ENCODE peak calls at places on chromosome 16, in nine cellular contexts. L is foreskin keratinocyte; I is PC-9; C is heart right ventricle; D is GM23338; G is B cell; N is hepatocyte; W is activated CD8-positive, alpha-beta T cell treated with anti-CD3 and anti-CD28 coated beads for 36 hours; K is AG10803. X is an unnamed sample.

GRCh38 chr16:72169708-72170107 is 2.2 kb downstream of the PMFBP1 start:
- DNase-seq in L (no peak), G (no peak), D (no peak), C (no peak), N (no peak), W (no peak), K (no peak), I (no peak), X (no peak)

GRCh38 chr16:76118344-76118743 is 158.9 kb upstream of the CNTNAP4 start:
- DNase-seq in L (no peak), W (no peak), C (no peak), N (no peak), G (no peak), K (no peak), I (no peak), D (no peak), X (no peak)

GRCh38 chr16:3938843-3939624 is 58.5 kb upstream of the CREBBP start:
- DNase-seq in L (no peak), C (peak), K (peak), N (peak), W (peak), I (peak), G (peak), D (peak), X (peak)

GRCh38 chr16:58249780-58250478 is 44.9 kb downstream of the PRSS54 start:
- DNase-seq in C (peak), G (peak), L (peak), K (peak), N (peak), D (peak), W (peak), I (peak), X (peak)

GRCh38 chr16:9706217-9706616 is 476.0 kb downstream of the GRIN2A start:
- DNase-seq in D (no peak), I (no peak), C (no peak), N (no peak), G (no peak), W (no peak), K (no peak), L (no peak), X (peak)

GRCh38 chr16:21150375-21151001 is at the start of gene DNAH3:
- DNase-seq in W (no peak), I (no peak), L (peak), C (no peak), N (no peak), D (no peak), K (no peak), G (no peak), X (peak)

GRCh38 chr16:15494231-15494630 is 59.8 kb downstream of the BMERB1 start:
- DNase-seq in K (peak), I (no peak), D (no peak), L (no peak), W (no peak), C (no peak), N (no peak), G (no peak), X (no peak)

GRCh38 chr16:10923650-10924214 is 18.5 kb downstream of the DEXI start:
- DNase-seq in G (no peak), I (no peak), W (no peak), K (peak), C (peak), L (no peak), N (no peak), D (no peak), X (no peak)

GRCh38 chr16:11340710-11341109 is 4.5 kb upstream of the RMI2 start:
- DNase-seq in W (no peak), N (no peak), G (no peak), L (no peak), K (no peak), D (no peak), I (no peak), C (no peak), X (no peak)

GRCh38 chr16:30582611-30583340 is 2.7 kb downstream of the ZNF785 start:
- DNase-seq in N (no peak), G (no peak), L (no peak), D (no peak), K (no peak), C (no peak), I (no peak), W (no peak), X (no peak)

GRCh38 chr16:14489460-14489859 is 140.6 kb downstream of the PARN start:
- DNase-seq in D (peak), G (no peak), N (peak), W (peak), L (no peak), C (no peak), I (no peak), K (peak), X (peak)

GRCh38 chr16:47057631-47057996 is 84.1 kb upstream of the DNAJA2 start:
- DNase-seq in W (no peak), C (no peak), D (no peak), G (no peak), I (no peak), K (no peak), N (no peak), L (no peak), X (no peak)

GRCh38 chr16:7487896-7488295 is 155.3 kb downstream of the RBFOX1 start:
- DNase-seq in W (no peak), N (no peak), D (no peak), K (no peak), G (no peak), I (no peak), C (no peak), L (no peak), X (no peak)

GRCh38 chr16:86800914-86801313 is 222.6 kb downstream of the FOXL1 start:
- DNase-seq in C (no peak), I (no peak), N (no peak), D (peak), L (no peak), K (no peak), G (no peak), W (no peak), X (no peak)

GRCh38 chr16:77271532-77272426 is 72.6 kb downstream of the SYCE1L start:
- DNase-seq in N (no peak), L (no peak), D (no peak), G (no peak), I (no peak), K (no peak), W (no peak), C (no peak), X (peak)

GRCh38 chr16:23803591-23804123 is 32.1 kb upstream of the PRKCB start:
- DNase-seq in W (peak), I (no peak), K (peak), L (peak), D (peak), G (peak), N (peak), C (peak), X (peak)

GRCh38 chr16:56357765-56358322 is 67.5 kb downstream of the AMFR start:
- DNase-seq in K (no peak), L (no peak), D (peak), G (no peak), N (no peak), I (peak), C (no peak), W (no peak), X (no peak)
- TF ChIP-seq CTCF in K (no peak), L (no peak), D (peak), G (no peak), N (no peak), I (no peak), C (no peak), W (no peak), X (no peak)

GRCh38 chr16:5918553-5919127 is 821.0 kb upstream of the EEF2KMT start:
- DNase-seq in C (no peak), K (no peak), W (no peak), D (peak), I (no peak), L (no peak), G (no peak), N (peak), X (peak)
- TF ChIP-seq CTCF in C (no peak), K (no peak), W (no peak), D (peak), I (peak), L (peak), G (no peak), N (peak), X (peak)

DNA sequence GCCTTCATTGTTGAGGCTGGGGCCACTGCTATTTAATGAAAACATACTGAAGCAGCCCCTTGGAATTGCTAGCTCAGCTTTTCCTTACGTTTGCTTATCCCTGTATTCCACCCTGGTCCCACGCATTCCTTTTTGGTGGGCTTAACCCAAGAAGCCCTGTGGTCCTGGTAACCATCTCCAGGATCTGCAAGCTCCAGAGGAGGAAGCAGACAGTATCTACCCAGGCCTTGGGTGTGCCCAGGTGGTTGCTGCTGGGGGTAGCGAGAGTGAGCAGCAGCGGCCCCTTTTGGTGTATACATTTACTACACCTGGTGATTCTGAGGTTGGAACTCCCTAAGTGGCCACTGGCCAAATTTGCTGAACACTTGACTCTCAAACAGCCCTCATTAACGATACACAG is 97.7 kb downstream of the CBLN1 start:
- DNase-seq in K (no peak), L (peak), D (peak), W (peak), G (no peak), N (peak), C (no peak), I (no peak), X (peak)
- TF ChIP-seq CTCF in K (peak), L (peak), D (peak), W (peak), G (no peak), N (peak), C (peak), I (peak), X (no peak)

DNA sequence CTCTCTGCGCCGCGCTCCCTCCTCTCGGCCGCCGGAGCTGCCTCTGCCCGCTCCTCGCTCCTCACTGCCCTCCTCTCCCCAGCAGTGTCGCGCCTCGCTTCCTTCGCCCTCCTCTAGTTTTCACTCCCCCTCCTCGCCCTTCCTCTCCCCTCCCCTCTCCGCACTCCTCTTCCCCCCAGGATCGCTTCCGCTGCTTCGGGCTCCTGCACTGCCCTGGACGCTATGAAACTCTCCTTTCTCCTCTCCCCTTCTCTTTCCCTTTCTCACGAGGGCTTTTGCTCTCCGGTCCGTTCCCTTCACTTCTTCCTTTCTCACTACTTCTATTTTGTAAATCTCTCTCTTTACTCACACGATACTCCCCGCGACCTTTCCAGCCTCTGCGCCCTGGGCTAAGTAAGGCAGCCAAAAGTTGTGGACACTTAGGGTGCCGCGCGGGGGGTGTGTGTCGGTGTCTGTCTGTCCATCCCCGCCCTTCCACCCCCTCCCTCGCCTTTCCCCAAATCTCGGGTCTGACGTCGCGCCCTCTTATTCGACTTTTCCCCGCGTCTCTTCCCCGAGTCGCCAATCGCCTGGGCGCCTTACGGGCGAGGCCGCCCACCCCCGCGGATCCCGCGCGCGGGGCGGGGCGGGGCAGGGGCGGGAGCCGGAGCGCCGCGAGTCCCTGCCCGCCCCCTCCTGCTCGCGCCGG is at the start of gene IRX3:
- DNase-seq in K (peak), D (peak), I (peak), L (peak), G (no peak), C (peak), W (no peak), N (peak), X (peak)
- TF ChIP-seq CTCF in K (no peak), D (no peak), I (no peak), L (no peak), G (no peak), C (no peak), W (no peak), N (no peak), X (no peak)

GRCh38 chr16:82704369-82704768 is 77.6 kb downstream of the CDH13 start:
- DNase-seq in K (no peak), I (no peak), W (no peak), D (no peak), G (no peak), N (no peak), L (no peak), C (no peak), X (no peak)
- TF ChIP-seq CTCF in K (no peak), I (no peak), W (no peak), D (no peak), G (no peak), N (no peak), L (no peak), C (no peak), X (no peak)

GRCh38 chr16:592518-593306 is 2.8 kb downstream of the RAB40C start:
- DNase-seq in D (no peak), C (no peak), W (no peak), K (peak), I (peak), G (no peak), N (no peak), L (peak), X (peak)
- TF ChIP-seq CTCF in D (no peak), C (no peak), W (no peak), K (no peak), I (no peak), G (no peak), N (no peak), L (peak), X (no peak)

GRCh38 chr16:49373504-49373903 is at the start of gene C16orf78:
- DNase-seq in L (no peak), N (no peak), K (no peak), G (no peak), W (no peak), D (no peak), I (no peak), C (no peak), X (no peak)

GRCh38 chr16:49366669-49367068 is 6.9 kb upstream of the C16orf78 start:
- DNase-seq in G (no peak), W (no peak), N (no peak), C (no peak), K (no peak), L (no peak), I (no peak), D (no peak), X (no peak)

GRCh38 chr16:49365711-49366509 is 7.7 kb upstream of the C16orf78 start:
- DNase-seq in W (no peak), I (no peak), N (no peak), K (no peak), D (no peak), C (no peak), G (no peak), L (no peak), X (no peak)

GRCh38 chr16:49369638-49370219 is 3.9 kb upstream of the C16orf78 start:
- DNase-seq in G (no peak), D (peak), W (no peak), I (no peak), N (no peak), L (no peak), C (no peak), K (no peak), X (no peak)
- TF ChIP-seq CTCF in G (no peak), D (no peak), W (no peak), I (no peak), N (no peak), L (no peak), C (no peak), K (no peak), X (no peak)

GRCh38 chr16:84764970-84765369 is 54.8 kb upstream of the CRISPLD2 start:
- DNase-seq in K (no peak), N (no peak), W (no peak), C (no peak), G (no peak), L (no peak), I (no peak), D (no peak), X (no peak)

GRCh38 chr16:84765606-84766580 is 53.9 kb upstream of the CRISPLD2 start:
- DNase-seq in W (no peak), D (no peak), G (no peak), K (no peak), L (no peak), C (no peak), N (no peak), I (no peak), X (no peak)

GRCh38 chr16:84768798-84769177 is 51.0 kb upstream of the CRISPLD2 start:
- DNase-seq in W (no peak), I (no peak), C (no peak), G (no peak), N (no peak), L (no peak), D (no peak), K (no peak), X (no peak)

GRCh38 chr16:84768061-84768797 is 51.6 kb upstream of the CRISPLD2 start:
- DNase-seq in K (peak), C (no peak), D (no peak), N (no peak), G (no peak), W (no peak), L (no peak), I (no peak), X (no peak)

DNA sequence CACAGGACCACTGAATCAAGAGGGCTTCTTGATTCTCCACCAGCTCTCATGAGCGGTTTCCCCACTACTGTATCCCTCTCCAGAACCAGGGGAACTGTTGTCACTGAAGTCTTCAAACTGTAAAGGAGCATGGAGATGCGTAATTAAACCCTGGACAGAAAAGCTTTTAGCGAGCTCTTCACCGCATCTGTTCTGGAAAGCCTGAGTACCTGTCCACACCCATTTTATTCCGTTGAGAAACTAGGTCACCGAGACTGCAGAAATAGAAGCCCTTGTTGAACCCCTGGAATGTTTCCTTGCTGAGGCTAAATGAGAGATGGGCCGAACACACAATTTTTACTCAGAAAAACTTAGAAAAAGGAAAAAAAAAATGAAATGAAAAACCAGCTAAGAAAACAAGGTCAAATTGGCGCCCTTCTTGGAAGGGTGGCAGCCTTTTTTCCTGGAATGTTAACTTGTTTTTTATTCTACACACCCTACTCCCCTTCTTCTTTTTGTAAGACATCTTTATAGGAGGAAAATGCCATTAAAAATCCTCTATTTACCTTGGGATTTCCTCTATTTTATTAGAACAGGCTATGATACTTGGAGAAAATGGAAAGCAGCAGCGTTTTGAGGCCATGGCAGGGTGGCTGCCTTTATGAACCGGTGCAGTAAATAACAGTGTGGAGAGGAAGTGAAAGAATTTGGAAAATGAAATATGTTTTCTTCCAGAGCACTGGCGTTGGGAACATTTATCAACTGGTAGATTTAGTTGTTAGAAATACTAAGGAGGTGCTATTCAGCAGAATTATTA is 52.6 kb upstream of the CRISPLD2 start:
- DNase-seq in I (no peak), K (no peak), W (no peak), D (no peak), C (no peak), L (no peak), G (no peak), N (no peak), X (no peak)
- TF ChIP-seq CTCF in I (no peak), K (no peak), W (no peak), D (no peak), C (no peak), L (no peak), G (no peak), N (no peak), X (no peak)